ENCODE peak calls at places on chromosomes 16 and 17, in six cellular contexts. B, R, I, F, H and E are unnamed samples.

GRCh38 chr17:9566067-9566466 is 9.6 kb downstream of the STX8 start:
- DNase-seq in B (peak; percentile 70), R (no peak), I (no peak), F (no peak), H (no peak), E (no peak)

GRCh38 chr17:71472809-71473789 is 647.7 kb upstream of the SOX9 start:
- DNase-seq in B (peak; percentile 73), R (no peak), I (no peak), F (no peak), H (no peak), E (no peak)

GRCh38 chr17:74435775-74436359 is 4.0 kb downstream of the GPRC5C start:
- DNase-seq in B (no peak), R (no peak), I (no peak), F (no peak), H (no peak), E (no peak)

GRCh38 chr16:87569601-87570559 is 32.4 kb upstream of the JPH3 start:
- DNase-seq in B (no peak), R (no peak), I (no peak), F (no peak), H (no peak), E (no peak)

GRCh38 chr16:5906351-5906750 is 808.8 kb upstream of the EEF2KMT start:
- DNase-seq in B (no peak), R (no peak), I (no peak), F (no peak), H (no peak), E (no peak)

GRCh38 chr17:3683054-3683511 is 12.9 kb downstream of the P2RX5 start:
- DNase-seq in B (peak; percentile 66), R (peak; percentile 41), I (no peak), F (no peak), H (no peak), E (no peak)

GRCh38 chr16:54242199-54242598 is 44.4 kb downstream of the IRX3 start:
- DNase-seq in B (no peak), R (no peak), I (no peak), F (no peak), H (no peak), E (no peak)

GRCh38 chr16:1066584-1067172 is 5.9 kb upstream of the SSTR5 start:
- DNase-seq in B (no peak), R (no peak), I (no peak), F (no peak), H (no peak), E (no peak)

GRCh38 chr16:78122774-78123315 is 23.4 kb downstream of the WWOX start:
- DNase-seq in B (peak; percentile 81), R (no peak), I (no peak), F (no peak), H (no peak), E (peak; percentile 65)

GRCh38 chr16:11056090-11056988 is 112.0 kb downstream of the CLEC16A start:
- DNase-seq in B (no peak), R (no peak), I (no peak), F (no peak), H (no peak), E (no peak)

GRCh38 chr17:6387442-6387841 is 47.5 kb downstream of the AIPL1 start:
- DNase-seq in B (no peak), R (no peak), I (no peak), F (no peak), H (no peak), E (no peak)

GRCh38 chr17:44693609-44694008 is 4.0 kb upstream of the CCDC43 start:
- DNase-seq in B (no peak), R (no peak), I (no peak), F (no peak), H (no peak), E (no peak)

GRCh38 chr17:79838541-79839274 is 532 bp downstream of the CBX4 start:
- DNase-seq in B (peak; percentile 89), R (peak; percentile 29), I (peak; percentile 45), F (no peak), H (peak; percentile 66), E (peak; percentile 68)

GRCh38 chr16:27852681-27853080 is 210.8 kb downstream of the GSG1L start:
- DNase-seq in B (no peak), R (no peak), I (no peak), F (no peak), H (no peak), E (no peak)

GRCh38 chr16:3115561-3115960 is 3.2 kb downstream of the ZNF205 start:
- DNase-seq in B (no peak), R (no peak), I (no peak), F (no peak), H (no peak), E (no peak)

GRCh38 chr17:48351916-48352332 is 78.1 kb downstream of the SKAP1 start:
- DNase-seq in B (peak; percentile 69), R (no peak), I (no peak), F (no peak), H (no peak), E (no peak)

GRCh38 chr17:78647030-78647429 is 69.8 kb upstream of the DNAH17 start:
- DNase-seq in B (no peak), R (no peak), I (no peak), F (no peak), H (no peak), E (no peak)

GRCh38 chr17:41298458-41299135 is 4.1 kb downstream of the KRTAP29-1 start:
- DNase-seq in B (no peak), R (no peak), I (no peak), F (no peak), H (no peak), E (no peak)

GRCh38 chr16:73768786-73769203 is 527.8 kb upstream of the PSMD7 start:
- DNase-seq in B (no peak), R (no peak), I (no peak), F (no peak), H (no peak), E (no peak)

GRCh38 chr17:74833501-74834361 is 26.0 kb downstream of the GRIN2C start:
- DNase-seq in B (no peak), R (no peak), I (peak; percentile 88), F (peak; percentile 33), H (peak; percentile 40), E (no peak)

GRCh38 chr16:57469046-57469445 is 6.6 kb downstream of the POLR2C start:
- DNase-seq in B (no peak), R (no peak), I (no peak), F (no peak), H (no peak), E (no peak)

GRCh38 chr16:57470683-57471082 is 8.2 kb downstream of the POLR2C start:
- DNase-seq in B (no peak), R (no peak), I (no peak), F (peak; percentile 46), H (peak; percentile 74), E (no peak)

GRCh38 chr16:57468346-57468745 is 5.9 kb downstream of the POLR2C start:
- DNase-seq in B (no peak), R (no peak), I (no peak), F (no peak), H (no peak), E (no peak)

GRCh38 chr16:57471209-57471608 is 8.7 kb downstream of the POLR2C start:
- DNase-seq in B (no peak), R (no peak), I (no peak), F (no peak), H (no peak), E (no peak)

DNA sequence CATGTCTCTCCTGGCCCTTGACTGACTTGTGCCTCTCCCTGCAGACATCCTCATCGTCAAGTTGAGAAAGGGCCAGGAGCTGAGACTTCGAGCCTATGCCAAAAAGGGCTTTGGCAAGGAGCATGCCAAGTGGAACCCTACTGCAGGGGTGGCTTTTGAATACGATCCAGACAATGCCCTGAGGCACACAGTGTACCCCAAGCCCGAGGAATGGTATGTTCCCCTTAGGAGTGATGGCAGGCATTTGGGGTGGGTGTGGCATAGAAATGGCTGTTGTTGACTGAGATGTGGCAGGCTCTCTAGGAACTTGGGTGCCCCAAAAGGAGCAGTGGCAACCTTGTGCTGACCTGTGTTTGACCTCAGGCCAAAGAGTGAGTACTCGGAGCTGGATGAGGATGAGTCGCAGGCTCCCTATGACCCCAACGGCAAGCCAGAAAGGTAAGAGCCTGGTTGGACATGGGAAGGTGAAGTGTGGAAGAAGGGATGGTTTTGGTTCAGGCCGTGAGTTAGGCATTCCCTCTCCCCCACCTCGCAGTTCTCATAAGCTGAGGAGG is 7.5 kb downstream of the POLR2C start:
- DNase-seq in B (peak; percentile 58), R (no peak), I (no peak), F (no peak), H (no peak), E (no peak)
- H3K27ac ChIP-seq in B (no peak overlapping the region), R (no peak overlapping the region), I (no peak overlapping the region), F (no peak overlapping the region), H (no peak overlapping the region), E (no peak overlapping the region)

GRCh38 chr17:77423589-77424451 is 283.1 kb downstream of the SEC14L1 start:
- DNase-seq in B (no peak), R (no peak), I (peak; percentile 84), F (peak; percentile 88), H (peak; percentile 84), E (peak; percentile 87)

GRCh38 chr17:77422104-77422782 is 281.5 kb downstream of the SEC14L1 start:
- DNase-seq in B (no peak), R (no peak), I (no peak), F (no peak), H (no peak), E (no peak)

GRCh38 chr17:77426676-77427386 is 286.1 kb downstream of the SEC14L1 start:
- DNase-seq in B (no peak), R (no peak), I (no peak), F (no peak), H (no peak), E (no peak)

GRCh38 chr17:77425791-77426641 is 285.2 kb downstream of the SEC14L1 start:
- DNase-seq in B (peak; percentile 70), R (no peak), I (no peak), F (no peak), H (no peak), E (no peak)

DNA sequence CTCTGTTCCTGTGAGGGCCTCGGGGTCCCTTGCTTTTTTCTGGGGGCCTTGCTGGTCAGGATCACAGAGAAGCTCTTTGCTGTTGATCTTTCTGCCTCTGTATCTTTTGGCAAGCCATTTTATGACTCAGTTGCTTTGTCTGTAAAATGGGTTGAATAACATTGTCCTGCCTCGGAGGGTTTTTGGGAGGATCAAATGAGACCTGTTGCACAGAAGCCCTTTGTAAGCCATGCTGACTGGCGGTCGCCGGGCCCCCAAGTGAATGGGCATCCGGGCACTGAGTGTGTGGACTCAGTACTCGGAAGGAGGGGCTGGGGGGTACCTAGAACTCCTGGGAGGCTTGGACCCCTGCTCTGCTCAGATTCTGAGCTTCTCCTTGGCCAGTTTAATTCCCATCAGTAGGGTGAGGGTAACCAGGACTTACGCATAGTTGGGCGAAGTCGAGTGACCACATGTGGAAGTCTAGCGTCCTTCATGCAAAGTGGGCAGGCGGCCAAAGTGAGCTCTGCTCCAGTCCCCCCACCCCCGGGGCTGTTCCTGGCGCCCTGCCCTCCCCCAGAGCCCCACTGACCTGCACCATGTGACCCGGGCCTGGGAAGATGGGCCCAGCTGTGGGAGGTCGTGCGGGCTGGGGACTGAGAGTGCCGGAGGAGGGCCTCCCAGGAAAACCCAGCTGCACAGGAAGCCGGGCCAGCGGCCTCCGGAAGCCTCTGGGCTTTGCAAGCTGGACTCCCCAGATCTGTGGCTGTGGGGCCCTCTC is 284.0 kb downstream of the SEC14L1 start:
- DNase-seq in B (no peak), R (no peak), I (no peak), F (peak; percentile 88), H (peak; percentile 95), E (peak; percentile 18)
- H3K27ac ChIP-seq in B (peak overlapping the region; percentile 40), R (peak overlapping the region; percentile 53), I (peak overlapping the region; percentile 72), F (peak overlapping the region; percentile 97), H (peak overlapping the region; percentile 86), E (peak overlapping the region; percentile 66)

GRCh38 chr16:69408451-69408850 is 16.0 kb upstream of the CYB5B start:
- DNase-seq in B (no peak), R (no peak), I (no peak), F (no peak), H (peak; percentile 47), E (no peak)
- H3K27ac ChIP-seq in B (no peak overlapping the region), R (no peak overlapping the region), I (no peak overlapping the region), F (no peak overlapping the region), H (no peak overlapping the region), E (no peak overlapping the region)

GRCh38 chr17:68602267-68602644 is 1.1 kb upstream of the FAM20A start:
- DNase-seq in B (no peak), R (no peak), I (no peak), F (no peak), H (no peak), E (no peak)
- H3K27ac ChIP-seq in B (no peak overlapping the region), R (no peak overlapping the region), I (no peak overlapping the region), F (peak overlapping the region; percentile 86), H (peak overlapping the region; percentile 75), E (no peak overlapping the region)